ENCODE peak calls at places on chromosomes 13 and 19, in five cellular contexts. Y is ovary, A is A673, Q is heart right ventricle, Z is psoas muscle. F is an unnamed sample.

GRCh38 chr13:31310781-31311180 is 111.0 kb downstream of the B3GLCT start:
- DNase-seq in Q (peak; percentile 53), Y (no peak), Z (peak; percentile 77), A (no peak), F (no peak)

GRCh38 chr19:37959665-37960114 is 52.7 kb downstream of the SIPA1L3 start:
- DNase-seq in Z (no peak), A (no peak), Q (no peak), Y (no peak), F (no peak)

GRCh38 chr13:112931028-112931934 is 37.7 kb upstream of the MCF2L start:
- DNase-seq in Y (no peak), Q (no peak), A (peak; percentile 64), Z (no peak), F (no peak)

GRCh38 chr19:19474950-19475781 is 40.2 kb downstream of the TSSK6 start:
- DNase-seq in Y (no peak), Q (no peak), A (no peak), Z (peak; percentile 68), F (no peak)

GRCh38 chr19:50817941-50818858 is 5.4 kb downstream of the KLK1 start:
- DNase-seq in Z (peak; percentile 63), Q (peak; percentile 48), A (peak; percentile 53), Y (no peak), F (peak; percentile 31)

GRCh38 chr13:37476874-37477273 is 121.7 kb downstream of the POSTN start:
- DNase-seq in A (no peak), Y (no peak), Q (no peak), Z (no peak), F (no peak)

GRCh38 chr19:6739884-6740588 is 556 bp downstream of the TRIP10 start:
- DNase-seq in Y (no peak), Q (peak; percentile 63), A (no peak), Z (peak; percentile 91), F (no peak)

GRCh38 chr13:33251131-33251629 is 34.4 kb downstream of the STARD13 start:
- DNase-seq in Y (no peak), A (peak; percentile 79), Z (no peak), Q (no peak), F (no peak)

GRCh38 chr19:47094557-47095517 is 18.7 kb downstream of the ZC3H4 start:
- DNase-seq in Q (no peak), A (no peak), Y (no peak), Z (peak; percentile 49), F (peak; percentile 71)

GRCh38 chr13:27353166-27353583 is 71.2 kb upstream of the GTF3A start:
- DNase-seq in Q (no peak), Y (no peak), Z (no peak), A (no peak), F (no peak)

GRCh38 chr13:47499358-47500150 is 501.5 kb downstream of the SUCLA2 start:
- DNase-seq in Y (no peak), Z (no peak), A (peak; percentile 9), Q (no peak), F (no peak)

GRCh38 chr19:8536282-8536681 is 22.3 kb upstream of the ZNF414 start:
- DNase-seq in Y (no peak), Q (no peak), A (no peak), Z (no peak), F (no peak)

GRCh38 chr19:45539460-45539859 is 32.2 kb downstream of the VASP start:
- DNase-seq in Z (no peak), A (no peak), Y (no peak), Q (no peak), F (no peak)

GRCh38 chr19:13839193-13839937 is 37.6 kb upstream of the NANOS3 start:
- DNase-seq in A (peak; percentile 90), Y (peak; percentile 71), Z (peak; percentile 96), Q (peak; percentile 90), F (peak; percentile 90)

GRCh38 chr13:107441279-107441678 is 774.1 kb downstream of the LIG4 start:
- DNase-seq in A (no peak), Y (no peak), Z (no peak), Q (no peak), F (no peak)

DNA sequence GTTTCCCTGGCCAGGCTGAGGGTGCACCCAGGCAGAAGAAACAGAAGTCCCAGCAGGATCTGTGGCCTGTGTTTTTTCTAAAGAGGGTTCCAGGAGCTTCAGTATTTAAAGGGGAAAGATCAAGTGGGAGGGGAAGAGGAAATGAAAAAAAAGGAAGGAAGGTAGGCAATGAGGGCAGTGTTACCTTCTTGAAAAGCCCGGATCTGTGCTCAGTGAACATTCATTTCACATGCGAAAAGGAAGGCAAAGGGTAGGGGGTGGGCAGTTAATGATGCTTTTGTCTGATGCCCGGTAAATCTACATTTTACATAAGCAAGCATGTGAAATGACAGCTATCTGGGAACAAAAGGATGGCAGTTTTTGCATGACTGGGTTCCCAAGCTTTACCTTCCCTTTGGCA is 326.2 kb downstream of the UQCRFS1 start:
- DNase-seq in Y (no peak), A (no peak), Q (no peak), Z (no peak), F (no peak)
- H3K36me3 ChIP-seq in Y (no peaks in the 10 kb centered on the region), A (no peaks in the 10 kb centered on the region), Q (no peaks in the 10 kb centered on the region), Z (no peaks in the 10 kb centered on the region), F (no peaks in the 10 kb centered on the region)

DNA sequence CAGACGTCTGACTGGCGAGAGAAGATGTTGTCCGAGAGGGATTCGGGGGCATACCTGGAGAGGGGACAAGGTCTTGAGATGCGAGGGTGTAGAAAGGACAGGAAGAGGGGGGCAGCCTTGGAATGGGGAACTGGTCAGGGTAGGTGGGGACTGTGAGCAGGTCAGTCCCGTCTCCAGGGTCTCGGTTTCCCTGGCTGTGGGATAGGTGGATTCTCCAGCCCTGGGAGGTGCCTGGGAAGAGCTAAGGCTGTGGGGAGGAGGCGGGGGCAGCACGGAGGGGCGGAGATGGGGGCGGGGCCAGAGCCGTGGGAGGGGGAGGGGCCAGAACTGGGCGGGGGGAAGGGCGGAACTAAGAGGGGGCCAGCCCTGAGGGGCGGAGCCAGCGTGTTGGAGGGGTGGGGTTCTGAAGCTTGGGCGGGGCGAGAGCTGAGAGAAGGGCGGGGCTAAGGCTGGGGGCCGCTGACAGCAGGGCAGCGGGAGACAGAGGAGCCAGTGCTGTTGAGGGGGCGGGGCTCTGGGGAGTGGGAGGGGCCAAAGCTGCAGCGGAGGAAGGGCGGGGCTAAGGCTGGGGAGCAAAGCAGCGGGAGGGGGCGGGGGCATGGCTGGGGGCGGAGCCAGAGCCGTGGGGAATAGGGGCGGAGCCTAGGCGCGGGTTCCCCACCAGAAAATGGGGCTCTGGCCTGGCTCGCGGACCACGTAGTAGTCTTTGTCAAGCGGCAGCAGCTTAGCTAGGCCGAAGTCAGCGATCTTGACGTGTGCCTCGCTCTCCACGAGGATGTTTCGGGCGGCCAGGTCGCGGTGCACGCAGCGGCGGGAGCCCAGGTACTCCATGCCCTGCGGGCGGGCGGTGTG is 9.5 kb upstream of the INSL3 start:
- DNase-seq in Z (peak; percentile 71), Y (peak; percentile 98), A (peak; percentile 40), Q (peak; percentile 57), F (peak; percentile 51)
- H3K4me3 ChIP-seq in Z (peak overlapping the region; percentile 15), Y (peak overlapping the region; percentile 31), A (no peak overlapping the region), Q (no peak overlapping the region), F (no peak overlapping the region)

GRCh38 chr19:16429066-16429758 is 42.6 kb downstream of the EPS15L1 start:
- DNase-seq in Z (peak; percentile 92), A (no peak), Q (peak; percentile 79), Y (no peak), F (peak; percentile 61)
- H3K36me3 ChIP-seq in Z (peaks cover 82% of the 10 kb centered on the region), A (peaks cover 37% of the 10 kb centered on the region), Q (peaks cover 17% of the 10 kb centered on the region), Y (no peaks in the 10 kb centered on the region), F (peaks cover 39% of the 10 kb centered on the region)

DNA sequence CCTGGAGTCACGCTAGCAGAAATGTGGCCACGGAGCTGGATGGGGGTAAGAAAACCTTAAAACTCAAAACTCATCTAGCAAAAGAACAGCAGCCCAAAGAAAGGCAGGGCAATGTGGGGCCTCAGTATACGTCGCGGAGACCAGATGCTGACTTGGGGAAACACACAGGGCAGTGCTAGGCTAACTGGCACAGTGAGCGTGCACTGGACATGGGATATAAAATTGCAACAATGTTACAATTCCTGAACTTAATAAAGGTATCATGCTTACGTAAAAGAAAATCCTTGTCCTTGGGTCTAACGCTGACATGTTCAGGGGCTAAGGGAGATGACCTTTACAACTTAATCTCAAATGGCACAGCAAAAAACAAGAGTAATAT is 40.5 kb downstream of the COL4A1 start:
- DNase-seq in Q (no peak), Y (no peak), Z (no peak), A (no peak), F (no peak)
- H3K4me3 ChIP-seq in Q (no peak overlapping the region), Y (no peak overlapping the region), Z (peak overlapping the region; percentile 32), A (no peak overlapping the region), F (no peak overlapping the region)

F was measured in lung.